ENCODE peak calls at places on chromosomes 3 and 15, in four cellular contexts. One of them, this sample, is unnamed.
A peak's percentile ranks its signal among the peaks of the same experiment; 100 is the strongest.

GRCh38 chr15:94792166-94792565 is 560.8 kb downstream of the MCTP2 start:
- DNase-seq in tibial artery: no peak
- DNase-seq in right atrium auricular region: no peak
- DNase-seq in colonic mucosa: no peak
- DNase-seq in this sample: no peak

GRCh38 chr3:45553469-45553974 is 41.0 kb upstream of the LIMD1 start:
- DNase-seq in tibial artery: peak; percentile 68
- DNase-seq in right atrium auricular region: no peak
- DNase-seq in colonic mucosa: peak; percentile 43
- DNase-seq in this sample: peak; percentile 70

GRCh38 chr15:91426412-91426811 is 326.4 kb downstream of the SV2B start:
- DNase-seq in tibial artery: no peak
- DNase-seq in right atrium auricular region: no peak
- DNase-seq in colonic mucosa: no peak
- DNase-seq in this sample: no peak

GRCh38 chr3:123335007-123335670 is 113.8 kb downstream of the ADCY5 start:
- DNase-seq in tibial artery: no peak
- DNase-seq in right atrium auricular region: no peak
- DNase-seq in colonic mucosa: no peak
- DNase-seq in this sample: peak; percentile 20

GRCh38 chr3:123728014-123728413 is 143.2 kb upstream of the HACD2 start:
- DNase-seq in tibial artery: no peak
- DNase-seq in right atrium auricular region: no peak
- DNase-seq in colonic mucosa: no peak
- DNase-seq in this sample: no peak

GRCh38 chr15:85618956-85619491 is 175.7 kb downstream of the KLHL25 start:
- DNase-seq in tibial artery: peak; percentile 92
- DNase-seq in right atrium auricular region: peak; percentile 92
- DNase-seq in colonic mucosa: peak; percentile 49
- DNase-seq in this sample: peak; percentile 74

GRCh38 chr3:184741798-184742675 is 30.2 kb upstream of the MAGEF1 start:
- DNase-seq in tibial artery: no peak
- DNase-seq in right atrium auricular region: no peak
- DNase-seq in colonic mucosa: no peak
- DNase-seq in this sample: no peak

GRCh38 chr3:62686916-62687315 is 188.3 kb downstream of the CADPS start:
- DNase-seq in tibial artery: no peak
- DNase-seq in right atrium auricular region: no peak
- DNase-seq in colonic mucosa: no peak
- DNase-seq in this sample: no peak

GRCh38 chr15:62972814-62973213 is 69.7 kb upstream of the TPM1 start:
- DNase-seq in tibial artery: no peak
- DNase-seq in right atrium auricular region: no peak
- DNase-seq in colonic mucosa: no peak
- DNase-seq in this sample: no peak

GRCh38 chr15:59104602-59104911 is 389 bp upstream of the CCNB2 start:
- DNase-seq in tibial artery: no peak
- DNase-seq in right atrium auricular region: no peak
- DNase-seq in colonic mucosa: no peak
- DNase-seq in this sample: no peak

GRCh38 chr3:122258757-122259371 is 66.2 kb upstream of the CSTA start:
- DNase-seq in tibial artery: peak; percentile 58
- DNase-seq in right atrium auricular region: peak; percentile 74
- DNase-seq in colonic mucosa: peak; percentile 59
- DNase-seq in this sample: peak; percentile 74

GRCh38 chr3:172391592-172392302 is 56.5 kb downstream of the GHSR start:
- DNase-seq in tibial artery: no peak
- DNase-seq in right atrium auricular region: no peak
- DNase-seq in colonic mucosa: no peak
- DNase-seq in this sample: no peak

GRCh38 chr3:106560451-106560966 is 691.7 kb upstream of the CBLB start:
- DNase-seq in tibial artery: no peak
- DNase-seq in right atrium auricular region: no peak
- DNase-seq in colonic mucosa: no peak
- DNase-seq in this sample: no peak

GRCh38 chr15:87816811-87817210 is 439.7 kb downstream of the NTRK3 start:
- DNase-seq in tibial artery: no peak
- DNase-seq in right atrium auricular region: no peak
- DNase-seq in colonic mucosa: no peak
- DNase-seq in this sample: no peak

GRCh38 chr3:189652042-189652441 is 20.9 kb downstream of the TP63 start:
- DNase-seq in tibial artery: no peak
- DNase-seq in right atrium auricular region: no peak
- DNase-seq in colonic mucosa: peak; percentile 22
- DNase-seq in this sample: no peak

GRCh38 chr3:157066335-157067071 is 93.4 kb downstream of the CCNL1 start:
- DNase-seq in tibial artery: no peak
- DNase-seq in right atrium auricular region: no peak
- DNase-seq in colonic mucosa: no peak
- DNase-seq in this sample: no peak

GRCh38 chr3:36210840-36211655 is 169.3 kb upstream of the STAC start:
- DNase-seq in tibial artery: no peak
- DNase-seq in right atrium auricular region: no peak
- DNase-seq in colonic mucosa: no peak
- DNase-seq in this sample: no peak

GRCh38 chr3:128483657-128484403 is 9.2 kb downstream of the GATA2 start:
- DNase-seq in tibial artery: no peak
- DNase-seq in right atrium auricular region: no peak
- DNase-seq in colonic mucosa: no peak
- DNase-seq in this sample: no peak

GRCh38 chr3:183513046-183513706 is 42.3 kb downstream of the KLHL6 start:
- DNase-seq in tibial artery: no peak
- DNase-seq in right atrium auricular region: no peak
- DNase-seq in colonic mucosa: no peak
- DNase-seq in this sample: no peak

GRCh38 chr3:162769559-162769958 is 1273.0 kb downstream of the OTOL1 start:
- DNase-seq in tibial artery: no peak
- DNase-seq in right atrium auricular region: no peak
- DNase-seq in colonic mucosa: no peak
- DNase-seq in this sample: no peak

GRCh38 chr15:79041598-79042175 is 48.9 kb downstream of the RASGRF1 start:
- DNase-seq in tibial artery: no peak
- DNase-seq in right atrium auricular region: no peak
- DNase-seq in colonic mucosa: no peak
- DNase-seq in this sample: no peak

GRCh38 chr15:70091649-70092461 is 5.9 kb downstream of the TLE3 start:
- DNase-seq in tibial artery: no peak
- DNase-seq in right atrium auricular region: no peak
- DNase-seq in colonic mucosa: peak; percentile 67
- DNase-seq in this sample: no peak

GRCh38 chr15:63156086-63156707 is 1.1 kb downstream of the RPS27L start:
- DNase-seq in tibial artery: no peak
- DNase-seq in right atrium auricular region: no peak
- DNase-seq in colonic mucosa: no peak
- DNase-seq in this sample: no peak

GRCh38 chr15:81295466-81296145 is 28.3 kb downstream of the STARD5 start:
- DNase-seq in tibial artery: no peak
- DNase-seq in right atrium auricular region: no peak
- DNase-seq in colonic mucosa: no peak
- DNase-seq in this sample: no peak

GRCh38 chr15:81291916-81292424 is 32.0 kb downstream of the STARD5 start:
- DNase-seq in tibial artery: no peak
- DNase-seq in right atrium auricular region: no peak
- DNase-seq in colonic mucosa: no peak
- DNase-seq in this sample: no peak

GRCh38 chr15:81294501-81294850 is 29.5 kb downstream of the STARD5 start:
- DNase-seq in tibial artery: no peak
- DNase-seq in right atrium auricular region: no peak
- DNase-seq in colonic mucosa: no peak
- DNase-seq in this sample: no peak

GRCh38 chr15:81292516-81293001 is 31.4 kb downstream of the STARD5 start:
- DNase-seq in tibial artery: no peak
- DNase-seq in right atrium auricular region: no peak
- DNase-seq in colonic mucosa: no peak
- DNase-seq in this sample: no peak

DNA sequence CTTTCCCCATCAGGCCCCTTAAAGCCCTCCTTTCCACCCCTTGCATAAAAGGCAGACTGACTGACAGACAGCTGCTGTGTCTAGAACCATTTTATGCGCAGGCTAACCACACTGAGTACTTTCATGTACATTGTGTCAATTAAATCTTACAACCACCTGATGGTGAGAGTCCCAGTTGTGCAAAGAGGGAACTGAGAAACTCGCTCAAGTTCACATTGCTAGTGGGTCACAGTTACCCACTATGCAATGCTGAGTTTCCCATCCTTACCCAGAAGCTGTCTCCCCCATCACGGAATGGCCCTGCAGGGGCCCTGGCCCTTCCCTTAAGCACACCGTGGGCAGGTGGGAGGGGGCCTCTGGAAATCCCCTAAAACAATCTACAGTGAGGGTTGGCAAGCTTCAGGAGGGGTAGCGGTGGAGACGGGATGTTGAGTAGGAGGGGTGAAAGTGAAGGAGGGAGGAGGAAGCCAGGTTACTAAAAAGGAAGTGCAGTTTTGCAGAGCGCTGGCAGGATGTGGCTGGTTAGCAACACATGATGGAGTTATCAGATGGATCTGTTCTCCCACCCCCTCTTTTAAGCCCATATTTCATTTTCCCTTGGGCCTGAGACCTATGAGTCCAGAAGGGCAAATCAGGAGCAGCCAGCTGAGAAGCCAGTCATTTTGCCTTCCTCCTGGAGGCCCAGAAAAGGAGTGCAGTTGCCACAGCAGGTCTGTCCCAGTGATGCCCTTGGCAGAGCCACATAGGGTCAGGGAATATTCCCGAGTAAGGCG is 30.0 kb downstream of the STARD5 start:
- DNase-seq in tibial artery: no peak
- DNase-seq in right atrium auricular region: no peak
- DNase-seq in colonic mucosa: no peak
- DNase-seq in this sample: no peak
- H3K4me3 ChIP-seq in tibial artery: no peak overlapping the region
- H3K4me3 ChIP-seq in right atrium auricular region: no peak overlapping the region
- H3K4me3 ChIP-seq in colonic mucosa: no peak overlapping the region
- H3K4me3 ChIP-seq in this sample: no peak overlapping the region

GRCh38 chr15:20358066-20358780 is 183.4 kb downstream of the GOLGA6L6 start:
- DNase-seq in tibial artery: no peak
- DNase-seq in right atrium auricular region: no peak
- DNase-seq in colonic mucosa: no peak
- DNase-seq in this sample: no peak
- H3K9me3 ChIP-seq in tibial artery: no peaks in the 10 kb centered on the region
- H3K9me3 ChIP-seq in right atrium auricular region: no peaks in the 10 kb centered on the region
- H3K9me3 ChIP-seq in colonic mucosa: no peaks in the 10 kb centered on the region
- H3K9me3 ChIP-seq in this sample: no peaks in the 10 kb centered on the region

GRCh38 chr15:35078221-35078915 is 6.7 kb downstream of the NANOGP8 start:
- DNase-seq in tibial artery: no peak
- DNase-seq in right atrium auricular region: no peak
- DNase-seq in colonic mucosa: no peak
- DNase-seq in this sample: no peak
- H3K4me3 ChIP-seq in tibial artery: no peak overlapping the region
- H3K4me3 ChIP-seq in right atrium auricular region: no peak overlapping the region
- H3K4me3 ChIP-seq in colonic mucosa: no peak overlapping the region
- H3K4me3 ChIP-seq in this sample: no peak overlapping the region

GRCh38 chr15:25185791-25186190 is 231.0 kb downstream of the SNRPN start:
- DNase-seq in tibial artery: peak; percentile 11
- DNase-seq in right atrium auricular region: no peak
- DNase-seq in colonic mucosa: no peak
- DNase-seq in this sample: no peak
- H3K9me3 ChIP-seq in tibial artery: peaks cover 41% of the 10 kb centered on the region
- H3K9me3 ChIP-seq in right atrium auricular region: no peaks in the 10 kb centered on the region
- H3K9me3 ChIP-seq in colonic mucosa: no peaks in the 10 kb centered on the region
- H3K9me3 ChIP-seq in this sample: peaks cover 50% of the 10 kb centered on the region

GRCh38 chr3:30890907-30891306 is 3.6 kb downstream of the GADL1 start:
- DNase-seq in tibial artery: no peak
- DNase-seq in right atrium auricular region: no peak
- DNase-seq in colonic mucosa: no peak
- DNase-seq in this sample: no peak

GRCh38 chr3:30894521-30895289 is at the start of gene GADL1:
- DNase-seq in tibial artery: peak; percentile 25
- DNase-seq in right atrium auricular region: no peak
- DNase-seq in colonic mucosa: no peak
- DNase-seq in this sample: peak; percentile 24

GRCh38 chr3:30895329-30895728 is 868 bp upstream of the GADL1 start:
- DNase-seq in tibial artery: no peak
- DNase-seq in right atrium auricular region: no peak
- DNase-seq in colonic mucosa: no peak
- DNase-seq in this sample: no peak

DNA sequence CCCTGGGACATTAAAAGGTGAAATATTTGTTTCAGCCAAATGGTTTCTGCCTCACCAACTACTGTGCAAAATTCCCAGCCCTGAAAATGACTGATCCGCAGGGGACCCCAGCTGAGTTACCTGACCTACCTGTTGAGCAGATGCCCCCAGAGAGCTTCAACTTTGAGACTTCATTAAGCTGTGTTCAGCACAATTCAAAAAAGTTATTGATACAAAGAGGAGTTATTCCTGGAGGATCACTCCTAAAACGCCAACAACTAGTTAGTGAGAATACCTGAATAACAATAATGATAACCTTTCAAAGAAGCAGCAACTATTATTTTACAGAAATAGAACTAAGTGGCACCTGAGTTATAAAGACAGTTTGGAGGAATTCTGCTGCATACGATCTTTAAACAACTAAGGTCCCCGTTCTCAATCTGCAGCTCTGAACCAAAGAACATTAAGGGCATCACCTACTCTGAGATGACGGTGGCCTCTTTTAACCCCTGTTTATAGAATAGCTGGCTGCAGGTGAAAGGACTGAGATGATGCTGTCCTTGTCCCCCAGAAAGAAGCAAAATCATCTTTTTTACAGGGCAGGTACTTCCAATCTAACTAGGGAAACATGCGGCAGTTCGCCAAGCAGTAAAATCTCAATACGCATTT is 659 bp downstream of the GADL1 start:
- DNase-seq in tibial artery: no peak
- DNase-seq in right atrium auricular region: no peak
- DNase-seq in colonic mucosa: no peak
- DNase-seq in this sample: no peak
- H3K4me3 ChIP-seq in tibial artery: peak overlapping the region; percentile 71
- H3K4me3 ChIP-seq in right atrium auricular region: peak overlapping the region; percentile 39
- H3K4me3 ChIP-seq in colonic mucosa: no peak overlapping the region
- H3K4me3 ChIP-seq in this sample: peak overlapping the region; percentile 71

GRCh38 chr15:25061808-25062550 is 107.2 kb downstream of the SNRPN start:
- DNase-seq in tibial artery: no peak
- DNase-seq in right atrium auricular region: no peak
- DNase-seq in colonic mucosa: no peak
- DNase-seq in this sample: no peak
- H3K9me3 ChIP-seq in tibial artery: peaks cover 100% of the 10 kb centered on the region
- H3K9me3 ChIP-seq in right atrium auricular region: peaks cover 87% of the 10 kb centered on the region
- H3K9me3 ChIP-seq in colonic mucosa: peaks cover 23% of the 10 kb centered on the region
- H3K9me3 ChIP-seq in this sample: peaks cover 100% of the 10 kb centered on the region

DNA sequence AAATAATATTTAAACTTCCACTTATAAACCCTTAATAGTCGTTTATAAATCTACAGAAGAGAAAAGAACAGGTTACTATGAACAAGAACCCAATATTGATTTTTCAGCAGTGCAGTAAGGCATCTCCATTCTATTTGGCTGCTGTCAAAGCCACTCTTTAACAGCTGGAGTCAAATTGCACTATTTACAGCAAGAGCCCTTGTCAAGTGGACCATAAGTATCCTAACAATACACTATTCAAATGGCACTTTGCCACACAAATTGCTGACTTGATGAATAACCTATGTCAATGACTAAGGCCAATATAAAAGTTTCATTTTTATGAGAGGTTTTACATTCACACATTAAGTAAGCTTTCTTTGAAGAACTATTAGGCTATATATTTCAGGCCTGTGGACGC is 100.6 kb downstream of the WDR72 start:
- DNase-seq in tibial artery: no peak
- DNase-seq in right atrium auricular region: no peak
- DNase-seq in colonic mucosa: no peak
- DNase-seq in this sample: no peak
- H3K4me3 ChIP-seq in tibial artery: no peak overlapping the region
- H3K4me3 ChIP-seq in right atrium auricular region: no peak overlapping the region
- H3K4me3 ChIP-seq in colonic mucosa: no peak overlapping the region
- H3K4me3 ChIP-seq in this sample: no peak overlapping the region